ENCODE peak calls at places on chromosomes 12 and 14, in ten cellular contexts. V, M, S, C, N, Y, U, T, R and L are unnamed samples.

GRCh38 chr14:81509838-81510452 is 23.7 kb downstream of the SEL1L start:
- DNase-seq in V (no peak), M (no peak), S (no peak), C (peak; percentile 25), N (no peak), Y (no peak), U (no peak), T (no peak), R (peak; percentile 10), L (no peak)

GRCh38 chr12:50074936-50075807 is 10.0 kb upstream of the SMARCD1 start:
- DNase-seq in V (no peak), M (peak; percentile 79), S (peak; percentile 76), C (peak; percentile 94), N (no peak), Y (peak; percentile 92), U (peak; percentile 52), T (peak; percentile 74), R (peak; percentile 92), L (peak; percentile 46)

GRCh38 chr12:99911076-99911475 is 73.7 kb downstream of the ANKS1B start:
- DNase-seq in V (peak; percentile 66), M (no peak), S (peak; percentile 89), C (peak; percentile 4), N (no peak), Y (no peak), U (no peak), T (no peak), R (no peak), L (no peak)

GRCh38 chr14:35470775-35471174 is 63.2 kb upstream of the INSM2 start:
- DNase-seq in V (no peak), M (no peak), S (peak; percentile 31), C (peak; percentile 20), N (no peak), Y (no peak), U (no peak), T (no peak), R (peak; percentile 45), L (no peak)

GRCh38 chr12:50528800-50529199 is 24.0 kb downstream of the DIP2B start:
- DNase-seq in V (no peak), M (no peak), S (no peak), C (no peak), N (no peak), Y (no peak), U (no peak), T (no peak), R (no peak), L (no peak)

GRCh38 chr12:75889214-75889613 is 142.4 kb downstream of the PHLDA1 start:
- DNase-seq in V (no peak), M (no peak), S (no peak), C (peak; percentile 13), N (no peak), Y (no peak), U (no peak), T (no peak), R (no peak), L (no peak)

GRCh38 chr12:72277415-72277814 is 5.2 kb downstream of the TRHDE start:
- DNase-seq in V (no peak), M (no peak), S (peak; percentile 81), C (no peak), N (no peak), Y (no peak), U (no peak), T (no peak), R (no peak), L (no peak)

GRCh38 chr12:122368361-122369073 is 54.0 kb downstream of the CLIP1 start:
- DNase-seq in V (no peak), M (no peak), S (peak; percentile 81), C (no peak), N (no peak), Y (no peak), U (no peak), T (no peak), R (peak; percentile 56), L (no peak)

GRCh38 chr14:70999117-70999516 is 91.9 kb downstream of the PCNX1 start:
- DNase-seq in V (no peak), M (no peak), S (no peak), C (no peak), N (no peak), Y (no peak), U (peak; percentile 18), T (no peak), R (no peak), L (no peak)